ENCODE peak calls at places on chromosomes 12 and 14, in five cellular contexts. L is gastrocnemius medialis, N is mammary epithelial cell, R is transverse colon, O is right lobe of liver. Q is an unnamed sample.

GRCh38 chr12:67193705-67194104 is 75.5 kb upstream of the CAND1 start:
- DNase-seq in O (no peak), R (no peak), N (peak; percentile 26), L (no peak), Q (peak; percentile 7)

GRCh38 chr12:101927999-101928398 is 50.6 kb downstream of the DRAM1 start:
- DNase-seq in R (no peak), O (no peak), L (no peak), N (no peak), Q (no peak)

GRCh38 chr14:92581206-92581605 is 67.6 kb downstream of the RIN3 start:
- DNase-seq in L (no peak), R (no peak), O (no peak), N (no peak), Q (no peak)

GRCh38 chr12:2653461-2653965 is 141.3 kb upstream of the FKBP4 start:
- DNase-seq in N (no peak), O (no peak), L (no peak), R (peak; percentile 0), Q (no peak)

GRCh38 chr12:105946541-105946940 is 192.2 kb downstream of the NUAK1 start:
- DNase-seq in N (no peak), O (no peak), R (no peak), L (no peak), Q (peak; percentile 68)

GRCh38 chr12:6272300-6273208 is 37.9 kb upstream of the PLEKHG6 start:
- DNase-seq in N (peak; percentile 99), L (peak; percentile 10), O (peak; percentile 14), R (no peak), Q (no peak)

GRCh38 chr14:81070511-81070910 is 115.1 kb downstream of the TSHR start:
- DNase-seq in N (no peak), L (no peak), R (no peak), O (no peak), Q (no peak)

GRCh38 chr14:63543826-63544320 is 696 bp upstream of the PPP2R5E start:
- DNase-seq in L (no peak), N (no peak), O (no peak), R (no peak), Q (no peak)

GRCh38 chr14:92500491-92500941 is 13.1 kb upstream of the RIN3 start:
- DNase-seq in R (no peak), N (peak; percentile 32), L (no peak), O (no peak), Q (no peak)

GRCh38 chr14:93788557-93789365 is 476 bp upstream of the PRIMA1 start:
- DNase-seq in N (peak; percentile 55), O (no peak), L (no peak), R (peak; percentile 29), Q (peak; percentile 60)

GRCh38 chr14:54329082-54329695 is 67.6 kb upstream of the CDKN3 start:
- DNase-seq in O (no peak), L (no peak), N (peak; percentile 51), R (peak; percentile 34), Q (peak; percentile 32)

GRCh38 chr12:10097521-10097920 is 1.3 kb downstream of the CLEC1A start:
- DNase-seq in O (no peak), N (no peak), R (no peak), L (no peak), Q (no peak)

GRCh38 chr12:22529281-22530060 is 14.9 kb downstream of the C2CD5 start:
- DNase-seq in N (peak; percentile 51), L (no peak), O (no peak), R (no peak), Q (peak; percentile 53)

GRCh38 chr12:52210925-52211650 is 19.3 kb upstream of the KRT80 start:
- DNase-seq in N (no peak), R (no peak), L (no peak), O (peak; percentile 22), Q (no peak)

GRCh38 chr12:131063960-131064359 is 110.3 kb downstream of the ADGRD1 start:
- DNase-seq in L (no peak), N (no peak), O (no peak), R (no peak), Q (no peak)

GRCh38 chr12:111993290-111994150 is 19.4 kb downstream of the TMEM116 start:
- DNase-seq in L (no peak), O (no peak), R (no peak), N (no peak), Q (no peak)

GRCh38 chr12:68237068-68237467 is 11.5 kb upstream of the IL26 start:
- DNase-seq in O (no peak), R (no peak), N (no peak), L (no peak), Q (no peak)

GRCh38 chr12:58586762-58587161 is 333.5 kb downstream of the LRIG3 start:
- DNase-seq in L (no peak), O (no peak), N (no peak), R (no peak), Q (no peak)

GRCh38 chr12:69644516-69644915 is 33.8 kb upstream of the LRRC10 start:
- DNase-seq in L (no peak), N (no peak), R (no peak), O (no peak), Q (no peak)

GRCh38 chr12:15532364-15532977 is 210.2 kb downstream of the PTPRO start:
- DNase-seq in O (no peak), R (peak; percentile 53), L (no peak), N (peak; percentile 70), Q (peak; percentile 55)

GRCh38 chr12:12266873-12267634 is at the start of gene LRP6:
- DNase-seq in O (peak; percentile 93), N (peak; percentile 94), L (peak; percentile 76), R (peak; percentile 88), Q (peak; percentile 94)

GRCh38 chr14:24296341-24297157 is 3.0 kb downstream of the DHRS1 start:
- DNase-seq in R (peak; percentile 54), O (no peak), L (no peak), N (peak; percentile 90), Q (peak; percentile 60)

GRCh38 chr14:50191499-50191898 is 39.9 kb downstream of the SOS2 start:
- DNase-seq in L (no peak), O (no peak), N (no peak), R (no peak), Q (no peak)

GRCh38 chr12:123614531-123614930 is 12.6 kb downstream of the DDX55 start:
- DNase-seq in N (peak; percentile 11), L (no peak), R (no peak), O (no peak), Q (peak; percentile 49)

GRCh38 chr14:103013028-103013427 is 44.3 kb downstream of the CDC42BPB start:
- DNase-seq in R (no peak), L (no peak), O (no peak), N (no peak), Q (no peak)

GRCh38 chr14:85129907-85130306 is 400.0 kb upstream of the FLRT2 start:
- DNase-seq in O (no peak), R (no peak), L (no peak), N (no peak), Q (no peak)

GRCh38 chr12:13436696-13437391 is 240.3 kb downstream of the EMP1 start:
- DNase-seq in N (peak; percentile 12), O (no peak), L (no peak), R (no peak), Q (peak; percentile 17)

GRCh38 chr14:23512156-23512555 is 39.4 kb downstream of the ZFHX2 start:
- DNase-seq in L (no peak), R (no peak), N (no peak), O (no peak), Q (no peak)

GRCh38 chr12:96578526-96579125 is 89.2 kb downstream of the CFAP54 start:
- DNase-seq in L (no peak), R (no peak), N (peak; percentile 33), O (no peak), Q (no peak)

GRCh38 chr14:59427653-59428578 is 37.3 kb downstream of the GPR135 start:
- DNase-seq in O (peak; percentile 54), N (no peak), R (no peak), L (peak; percentile 12), Q (no peak)

GRCh38 chr14:35336171-35337073 is 44.2 kb downstream of the PSMA6 start:
- DNase-seq in R (peak; percentile 92), N (peak; percentile 97), L (peak; percentile 79), O (peak; percentile 98), Q (peak; percentile 89)

GRCh38 chr12:43912851-43913250 is 77.0 kb downstream of the TMEM117 start:
- DNase-seq in L (no peak), R (no peak), N (no peak), O (no peak), Q (no peak)

GRCh38 chr14:79602742-79603141 is 608.6 kb downstream of the DIO2 start:
- DNase-seq in O (no peak), R (no peak), N (no peak), L (no peak), Q (no peak)

GRCh38 chr14:28001002-28001401 is 765.6 kb upstream of the FOXG1 start:
- DNase-seq in R (no peak), L (no peak), N (no peak), O (no peak), Q (no peak)

GRCh38 chr12:125180144-125180543 is 114.9 kb downstream of the AACS start:
- DNase-seq in R (no peak), O (no peak), L (no peak), N (no peak), Q (no peak)

GRCh38 chr12:107903377-107904061 is 129.0 kb downstream of the ASCL4 start:
- DNase-seq in R (peak; percentile 86), L (no peak), O (no peak), N (peak; percentile 23), Q (peak; percentile 72)

GRCh38 chr12:26833692-26834168 is 736 bp upstream of the ITPR2 start:
- DNase-seq in O (peak; percentile 68), N (peak; percentile 25), R (peak; percentile 62), L (no peak), Q (peak; percentile 15)

GRCh38 chr12:115064296-115064695 is 380.3 kb upstream of the TBX3 start:
- DNase-seq in N (no peak), L (no peak), R (no peak), O (no peak), Q (no peak)

GRCh38 chr12:109115404-109115757 is 1.0 kb upstream of the ACACB start:
- DNase-seq in R (no peak), O (no peak), N (no peak), L (peak; percentile 84), Q (no peak)
- H3K4me3 ChIP-seq in R (no peak overlapping the region), O (peak overlapping the region; percentile 22), N (no peak overlapping the region), L (peak overlapping the region; percentile 21), Q (no peak overlapping the region)

GRCh38 chr14:37592288-37593274 is 2.5 kb downstream of the FOXA1 start:
- DNase-seq in N (no peak), R (peak; percentile 31), L (no peak), O (peak; percentile 63), Q (no peak)
- H3K9me3 ChIP-seq in N (no peaks in the 10 kb centered on the region), R (no peaks in the 10 kb centered on the region), L (no peaks in the 10 kb centered on the region), O (no peaks in the 10 kb centered on the region), Q (no peaks in the 10 kb centered on the region)

GRCh38 chr12:127998936-127999467 is 268.0 kb upstream of the TMEM132C start:
- DNase-seq in N (no peak), R (no peak), L (no peak), O (no peak), Q (peak; percentile 26)
- H3K4me3 ChIP-seq in N (no peak overlapping the region), R (no peak overlapping the region), L (no peak overlapping the region), O (no peak overlapping the region), Q (no peak overlapping the region)

GRCh38 chr12:132925597-132926416 is 30.3 kb downstream of the ZNF605 start:
- DNase-seq in R (no peak), N (peak; percentile 5), L (no peak), O (no peak), Q (no peak)
- H3K9me3 ChIP-seq in R (peaks cover 99% of the 10 kb centered on the region), N (peaks cover 76% of the 10 kb centered on the region), L (peaks cover 98% of the 10 kb centered on the region), O (peaks cover 8% of the 10 kb centered on the region), Q (peaks cover 73% of the 10 kb centered on the region)

GRCh38 chr12:41189395-41190251 is 1.5 kb downstream of the PDZRN4 start:
- DNase-seq in R (peak; percentile 16), O (no peak), L (no peak), N (peak; percentile 1), Q (no peak)
- H3K4me3 ChIP-seq in R (peak overlapping the region; percentile 21), O (peak overlapping the region; percentile 19), L (peak overlapping the region; percentile 7), N (no peak overlapping the region), Q (no peak overlapping the region)

Q was measured in MG63.